ENCODE peak calls at places on chromosomes 6 and 20, in five cellular contexts. One of them, this sample, is unnamed.

GRCh38 chr6:41119508-41119907 is 34.6 kb downstream of the TREML1 start:
- DNase-seq in suprapubic skin: no peak
- DNase-seq in ovary: no peak
- DNase-seq in tibial nerve: no peak
- DNase-seq in A549: no peak
- DNase-seq in this sample: no peak

GRCh38 chr6:53064726-53065265 is 408 bp upstream of the FBXO9 start:
- DNase-seq in suprapubic skin: peak
- DNase-seq in ovary: peak
- DNase-seq in tibial nerve: peak
- DNase-seq in A549: peak
- DNase-seq in this sample: peak

GRCh38 chr6:63750400-63750799 is 114.8 kb downstream of the PHF3 start:
- DNase-seq in suprapubic skin: no peak
- DNase-seq in ovary: no peak
- DNase-seq in tibial nerve: no peak
- DNase-seq in A549: no peak
- DNase-seq in this sample: no peak

GRCh38 chr6:165717732-165718465 is 54.9 kb upstream of the PDE10A start:
- DNase-seq in suprapubic skin: no peak
- DNase-seq in ovary: no peak
- DNase-seq in tibial nerve: no peak
- DNase-seq in A549: no peak
- DNase-seq in this sample: no peak

GRCh38 chr6:2773450-2773849 is 8.3 kb downstream of the WRNIP1 start:
- DNase-seq in suprapubic skin: no peak
- DNase-seq in ovary: no peak
- DNase-seq in tibial nerve: no peak
- DNase-seq in A549: no peak
- DNase-seq in this sample: no peak

GRCh38 chr6:37441651-37442050 is 8.6 kb downstream of the CMTR1 start:
- DNase-seq in suprapubic skin: no peak
- DNase-seq in ovary: no peak
- DNase-seq in tibial nerve: no peak
- DNase-seq in A549: no peak
- DNase-seq in this sample: no peak

GRCh38 chr6:7701212-7701834 is 24.6 kb upstream of the BMP6 start:
- DNase-seq in suprapubic skin: no peak
- DNase-seq in ovary: no peak
- DNase-seq in tibial nerve: no peak
- DNase-seq in A549: no peak
- DNase-seq in this sample: no peak

GRCh38 chr6:26205161-26205624 is 118.0 kb downstream of the HFE start:
- DNase-seq in suprapubic skin: no peak
- DNase-seq in ovary: peak
- DNase-seq in tibial nerve: no peak
- DNase-seq in A549: peak
- DNase-seq in this sample: peak

GRCh38 chr6:107571354-107571753 is 81.4 kb downstream of the SOBP start:
- DNase-seq in suprapubic skin: no peak
- DNase-seq in ovary: no peak
- DNase-seq in tibial nerve: no peak
- DNase-seq in A549: no peak
- DNase-seq in this sample: no peak

GRCh38 chr6:30061766-30062458 is 847 bp downstream of the POLR1H start:
- DNase-seq in suprapubic skin: no peak
- DNase-seq in ovary: no peak
- DNase-seq in tibial nerve: no peak
- DNase-seq in A549: no peak
- DNase-seq in this sample: peak

GRCh38 chr6:5053038-5053437 is 32.1 kb upstream of the PPP1R3G start:
- DNase-seq in suprapubic skin: no peak
- DNase-seq in ovary: no peak
- DNase-seq in tibial nerve: no peak
- DNase-seq in A549: no peak
- DNase-seq in this sample: no peak

GRCh38 chr6:156279306-156279969 is 497.7 kb upstream of the ARID1B start:
- DNase-seq in suprapubic skin: no peak
- DNase-seq in ovary: no peak
- DNase-seq in tibial nerve: no peak
- DNase-seq in A549: no peak
- DNase-seq in this sample: no peak

GRCh38 chr6:90463359-90463758 is 123.5 kb downstream of the MAP3K7 start:
- DNase-seq in suprapubic skin: no peak
- DNase-seq in ovary: no peak
- DNase-seq in tibial nerve: no peak
- DNase-seq in A549: no peak
- DNase-seq in this sample: no peak

GRCh38 chr6:144012534-144012933 is 4.5 kb upstream of the PLAGL1 start:
- DNase-seq in suprapubic skin: no peak
- DNase-seq in ovary: no peak
- DNase-seq in tibial nerve: no peak
- DNase-seq in A549: no peak
- DNase-seq in this sample: no peak

GRCh38 chr6:41426438-41426851 is 91.0 kb downstream of the NCR2 start:
- DNase-seq in suprapubic skin: no peak
- DNase-seq in ovary: no peak
- DNase-seq in tibial nerve: no peak
- DNase-seq in A549: no peak
- DNase-seq in this sample: peak

GRCh38 chr20:38303908-38304379 is at the start of gene BPI:
- DNase-seq in suprapubic skin: no peak
- DNase-seq in ovary: peak
- DNase-seq in tibial nerve: no peak
- DNase-seq in A549: no peak
- DNase-seq in this sample: peak

GRCh38 chr6:21104288-21104687 is 489.3 kb upstream of the SOX4 start:
- DNase-seq in suprapubic skin: no peak
- DNase-seq in ovary: no peak
- DNase-seq in tibial nerve: no peak
- DNase-seq in A549: no peak
- DNase-seq in this sample: no peak

GRCh38 chr6:157258878-157259277 is 64.4 kb downstream of the TMEM242 start:
- DNase-seq in suprapubic skin: no peak
- DNase-seq in ovary: no peak
- DNase-seq in tibial nerve: no peak
- DNase-seq in A549: no peak
- DNase-seq in this sample: no peak

GRCh38 chr6:7051780-7052440 is 55.9 kb upstream of the RREB1 start:
- DNase-seq in suprapubic skin: peak
- DNase-seq in ovary: peak
- DNase-seq in tibial nerve: no peak
- DNase-seq in A549: no peak
- DNase-seq in this sample: peak

GRCh38 chr6:10552237-10552810 is 31.2 kb downstream of the GCNT2 start:
- DNase-seq in suprapubic skin: no peak
- DNase-seq in ovary: no peak
- DNase-seq in tibial nerve: no peak
- DNase-seq in A549: no peak
- DNase-seq in this sample: no peak

GRCh38 chr6:129635396-129636164 is 74.4 kb downstream of the ARHGAP18 start:
- DNase-seq in suprapubic skin: no peak
- DNase-seq in ovary: no peak
- DNase-seq in tibial nerve: no peak
- DNase-seq in A549: no peak
- DNase-seq in this sample: no peak

GRCh38 chr6:168256940-168257339 is 62.6 kb downstream of the DACT2 start:
- DNase-seq in suprapubic skin: no peak
- DNase-seq in ovary: no peak
- DNase-seq in tibial nerve: no peak
- DNase-seq in A549: no peak
- DNase-seq in this sample: no peak

GRCh38 chr6:163782436-163783003 is 368.0 kb downstream of the QKI start:
- DNase-seq in suprapubic skin: no peak
- DNase-seq in ovary: no peak
- DNase-seq in tibial nerve: no peak
- DNase-seq in A549: no peak
- DNase-seq in this sample: no peak

GRCh38 chr6:683742-684440 is 9.0 kb downstream of the EXOC2 start:
- DNase-seq in suprapubic skin: no peak
- DNase-seq in ovary: no peak
- DNase-seq in tibial nerve: no peak
- DNase-seq in A549: no peak
- DNase-seq in this sample: no peak

GRCh38 chr20:52313335-52313963 is 121.9 kb upstream of the ZFP64 start:
- DNase-seq in suprapubic skin: no peak
- DNase-seq in ovary: peak
- DNase-seq in tibial nerve: no peak
- DNase-seq in A549: peak
- DNase-seq in this sample: no peak

GRCh38 chr6:443621-444175 is 52.1 kb downstream of the IRF4 start:
- DNase-seq in suprapubic skin: no peak
- DNase-seq in ovary: no peak
- DNase-seq in tibial nerve: no peak
- DNase-seq in A549: no peak
- DNase-seq in this sample: no peak

GRCh38 chr6:13916230-13916944 is 8.4 kb upstream of the RNF182 start:
- DNase-seq in suprapubic skin: no peak
- DNase-seq in ovary: no peak
- DNase-seq in tibial nerve: no peak
- DNase-seq in A549: no peak
- DNase-seq in this sample: no peak

GRCh38 chr20:56634735-56635422 is 5.8 kb downstream of the TFAP2C start:
- DNase-seq in suprapubic skin: no peak
- DNase-seq in ovary: no peak
- DNase-seq in tibial nerve: no peak
- DNase-seq in A549: no peak
- DNase-seq in this sample: no peak

GRCh38 chr6:17007749-17008148 is 94.1 kb upstream of the STMND1 start:
- DNase-seq in suprapubic skin: no peak
- DNase-seq in ovary: no peak
- DNase-seq in tibial nerve: no peak
- DNase-seq in A549: no peak
- DNase-seq in this sample: no peak

GRCh38 chr6:38105066-38105465 is 285.5 kb downstream of the ZFAND3 start:
- DNase-seq in suprapubic skin: no peak
- DNase-seq in ovary: no peak
- DNase-seq in tibial nerve: no peak
- DNase-seq in A549: no peak
- DNase-seq in this sample: no peak

DNA sequence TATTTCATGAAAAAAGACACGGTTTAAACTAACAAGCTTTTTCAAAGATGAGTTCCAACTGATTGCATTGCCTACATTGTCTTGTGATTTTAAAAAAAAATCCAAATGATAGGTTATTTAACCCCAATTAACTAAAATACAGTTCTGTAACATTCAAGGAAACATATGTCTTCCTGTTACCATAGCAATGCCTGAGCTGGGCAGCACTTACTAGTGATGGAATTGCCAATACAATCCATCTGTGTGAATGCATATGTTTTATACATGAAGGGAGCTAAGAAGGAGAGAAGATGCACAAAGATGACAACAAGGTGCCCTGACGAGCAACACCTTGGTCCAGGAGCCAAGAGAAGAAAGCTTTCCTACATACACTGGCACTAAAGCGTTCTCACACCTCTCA is 68.7 kb downstream of the POPDC3 start:
- DNase-seq in suprapubic skin: no peak
- DNase-seq in ovary: no peak
- DNase-seq in tibial nerve: no peak
- DNase-seq in A549: no peak
- DNase-seq in this sample: no peak
- TF ChIP-seq EP300 in suprapubic skin: no peak
- TF ChIP-seq EP300 in ovary: no peak
- TF ChIP-seq EP300 in tibial nerve: no peak
- TF ChIP-seq EP300 in A549: no peak
- TF ChIP-seq EP300 in this sample: no peak

DNA sequence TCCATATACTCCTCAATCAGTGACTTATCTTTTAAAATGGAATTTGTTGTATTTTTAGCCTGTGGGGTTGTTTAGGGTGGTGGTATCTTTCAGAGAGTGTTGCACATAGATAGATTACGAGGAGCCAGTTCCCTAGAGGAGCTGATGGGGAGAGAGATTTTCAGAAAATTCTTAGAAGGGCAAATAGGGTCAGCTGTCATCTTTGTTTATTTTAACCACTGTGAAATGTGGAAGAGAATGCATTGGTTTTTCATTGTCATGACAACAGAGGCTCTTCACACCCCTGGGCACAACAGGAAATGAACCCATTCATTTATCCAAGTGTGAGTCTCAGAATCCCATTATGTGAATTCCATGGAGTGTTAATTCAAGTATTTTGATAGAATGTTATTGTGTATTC is 188.4 kb downstream of the JARID2 start:
- DNase-seq in suprapubic skin: no peak
- DNase-seq in ovary: no peak
- DNase-seq in tibial nerve: no peak
- DNase-seq in A549: no peak
- DNase-seq in this sample: no peak
- TF ChIP-seq EP300 in suprapubic skin: no peak
- TF ChIP-seq EP300 in ovary: no peak
- TF ChIP-seq EP300 in tibial nerve: no peak
- TF ChIP-seq EP300 in A549: no peak
- TF ChIP-seq EP300 in this sample: no peak

DNA sequence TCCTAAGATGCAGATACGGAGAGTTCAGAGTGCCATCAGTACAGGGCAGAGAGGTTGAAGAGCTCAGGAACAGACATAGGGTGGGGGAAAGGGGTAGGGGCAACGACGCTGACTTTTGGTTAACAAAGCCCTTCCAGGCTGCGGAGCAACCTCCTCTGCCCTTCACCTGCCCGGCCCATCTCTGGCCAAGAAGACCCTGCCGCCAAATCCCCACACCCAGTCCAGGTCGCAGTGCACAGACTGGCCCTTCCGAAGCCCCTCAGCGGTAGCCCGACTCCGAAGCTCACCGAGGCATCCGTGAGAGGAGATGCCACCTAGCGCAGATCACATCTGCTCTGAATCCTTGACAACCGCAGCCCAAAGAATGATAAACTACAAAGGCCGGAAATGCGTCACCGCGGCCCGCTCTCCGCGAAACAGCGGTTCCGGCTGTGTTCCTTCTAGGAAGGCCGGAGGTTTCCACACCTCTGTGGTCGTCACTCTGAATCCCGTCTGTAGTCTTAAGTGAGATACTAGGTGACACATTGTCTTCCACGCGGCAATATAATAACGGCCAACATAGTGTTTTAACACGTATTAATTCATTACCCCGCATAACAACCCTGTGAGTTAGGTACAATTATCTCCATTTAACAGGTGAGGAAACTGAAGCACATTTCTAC is at the start of gene ZSCAN23:
- DNase-seq in suprapubic skin: no peak
- DNase-seq in ovary: peak
- DNase-seq in tibial nerve: peak
- DNase-seq in A549: no peak
- DNase-seq in this sample: peak
- TF ChIP-seq EP300 in suprapubic skin: no peak
- TF ChIP-seq EP300 in ovary: no peak
- TF ChIP-seq EP300 in tibial nerve: no peak
- TF ChIP-seq EP300 in A549: no peak
- TF ChIP-seq EP300 in this sample: no peak

DNA sequence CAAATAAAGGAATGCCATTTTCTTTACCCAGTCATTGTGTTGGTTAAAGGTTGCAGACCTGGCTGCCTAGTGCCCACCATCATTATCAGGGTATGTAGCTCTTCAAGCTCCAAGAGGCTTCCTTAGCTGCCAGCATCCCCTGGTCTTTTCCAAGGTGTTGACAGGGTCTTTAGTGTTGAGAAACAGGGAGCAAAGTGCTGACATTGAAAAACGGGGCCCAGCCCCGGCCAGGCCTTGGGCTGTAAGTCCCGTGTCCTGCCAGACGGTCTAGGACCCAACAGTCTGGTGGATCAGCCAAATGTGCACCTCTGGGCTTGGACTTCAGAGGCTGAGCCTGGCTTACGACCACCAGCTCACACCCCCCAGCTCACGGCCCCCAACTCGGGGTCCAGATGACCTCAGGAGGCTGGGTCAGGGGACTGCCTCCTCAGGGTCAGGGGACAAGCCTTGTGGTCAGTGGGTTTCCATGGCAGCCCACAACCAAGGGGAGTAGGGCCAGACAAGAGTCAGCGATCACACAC is 114.4 kb upstream of the MLN start:
- DNase-seq in suprapubic skin: no peak
- DNase-seq in ovary: no peak
- DNase-seq in tibial nerve: no peak
- DNase-seq in A549: no peak
- DNase-seq in this sample: no peak
- TF ChIP-seq EP300 in suprapubic skin: no peak
- TF ChIP-seq EP300 in ovary: no peak
- TF ChIP-seq EP300 in tibial nerve: no peak
- TF ChIP-seq EP300 in A549: no peak
- TF ChIP-seq EP300 in this sample: no peak